ENCODE peak calls at places on chromosomes 7 and 10, in seven cellular contexts. X is lung, F is uterus, R is psoas muscle, J is heart right ventricle, S is vagina, P is left ventricle myocardium inferior. C is an unnamed sample.

GRCh38 chr7:116571552-116571951 is 46.7 kb downstream of the CAV1 start:
- DNase-seq in X (no peak), F (no peak), R (no peak), J (no peak), S (no peak), P (no peak), C (no peak)

GRCh38 chr7:96023376-96023775 is 251.0 kb downstream of the DYNC1I1 start:
- DNase-seq in X (no peak), F (no peak), R (no peak), J (no peak), S (no peak), P (no peak), C (no peak)

GRCh38 chr10:130409931-130410330 is 273.7 kb downstream of the GLRX3 start:
- DNase-seq in X (no peak), F (no peak), R (no peak), J (no peak), S (peak; percentile 42), P (no peak), C (no peak)

GRCh38 chr10:78215645-78216044 is 182.0 kb downstream of the RPS24 start:
- DNase-seq in X (no peak), F (peak; percentile 95), R (peak; percentile 83), J (peak; percentile 88), S (peak; percentile 91), P (peak; percentile 83), C (no peak)

GRCh38 chr7:142334806-142335205 is 76.9 kb upstream of the PRSS58 start:
- DNase-seq in X (no peak), F (no peak), R (no peak), J (no peak), S (no peak), P (no peak), C (no peak)

GRCh38 chr10:130847170-130847569 is 464.4 kb downstream of the TCERG1L start:
- DNase-seq in X (no peak), F (no peak), R (no peak), J (no peak), S (no peak), P (no peak), C (no peak)

GRCh38 chr7:5541087-5541992 is 117.7 kb upstream of the TNRC18 start:
- DNase-seq in X (no peak), F (no peak), R (peak; percentile 87), J (no peak), S (no peak), P (no peak), C (no peak)

GRCh38 chr10:94123253-94123995 is 129.7 kb downstream of the PLCE1 start:
- DNase-seq in X (no peak), F (no peak), R (no peak), J (no peak), S (peak; percentile 44), P (no peak), C (no peak)

GRCh38 chr10:133442191-133442966 is 11.4 kb upstream of the SCART1 start:
- DNase-seq in X (peak; percentile 26), F (no peak), R (no peak), J (no peak), S (no peak), P (no peak), C (no peak)

GRCh38 chr10:119786117-119786769 is 60.4 kb downstream of the INPP5F start:
- DNase-seq in X (no peak), F (no peak), R (no peak), J (no peak), S (no peak), P (no peak), C (no peak)

GRCh38 chr7:130388671-130389070 is 8.4 kb downstream of the CPA1 start:
- DNase-seq in X (no peak), F (no peak), R (no peak), J (no peak), S (no peak), P (no peak), C (no peak)

DNA sequence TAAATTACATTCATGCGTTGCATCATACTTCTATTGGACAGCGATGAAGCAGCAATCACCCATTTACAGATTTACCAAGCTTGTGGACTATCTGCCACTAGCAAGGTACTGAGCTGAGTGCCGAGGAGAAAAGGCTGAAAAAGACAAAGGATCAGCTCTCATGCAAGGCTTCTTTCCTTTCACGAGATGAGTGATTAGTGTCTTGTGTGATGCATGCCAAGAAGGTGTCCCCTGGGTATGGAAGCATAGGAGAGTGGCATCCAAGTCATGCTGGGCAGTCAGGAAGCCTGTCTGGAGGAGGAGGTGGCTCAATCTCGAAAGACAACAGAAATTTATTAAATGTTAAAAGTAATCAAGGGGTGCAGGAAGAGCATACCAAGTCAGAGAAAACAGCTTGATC is 40.9 kb downstream of the ACSM6 start:
- DNase-seq in X (no peak), F (no peak), R (no peak), J (no peak), S (no peak), P (no peak), C (no peak)
- H3K27ac ChIP-seq in X (no peak overlapping the region), F (no peak overlapping the region), R (no peak overlapping the region), J (no peak overlapping the region), S (no peak overlapping the region), P (no peak overlapping the region), C (no peak overlapping the region)

DNA sequence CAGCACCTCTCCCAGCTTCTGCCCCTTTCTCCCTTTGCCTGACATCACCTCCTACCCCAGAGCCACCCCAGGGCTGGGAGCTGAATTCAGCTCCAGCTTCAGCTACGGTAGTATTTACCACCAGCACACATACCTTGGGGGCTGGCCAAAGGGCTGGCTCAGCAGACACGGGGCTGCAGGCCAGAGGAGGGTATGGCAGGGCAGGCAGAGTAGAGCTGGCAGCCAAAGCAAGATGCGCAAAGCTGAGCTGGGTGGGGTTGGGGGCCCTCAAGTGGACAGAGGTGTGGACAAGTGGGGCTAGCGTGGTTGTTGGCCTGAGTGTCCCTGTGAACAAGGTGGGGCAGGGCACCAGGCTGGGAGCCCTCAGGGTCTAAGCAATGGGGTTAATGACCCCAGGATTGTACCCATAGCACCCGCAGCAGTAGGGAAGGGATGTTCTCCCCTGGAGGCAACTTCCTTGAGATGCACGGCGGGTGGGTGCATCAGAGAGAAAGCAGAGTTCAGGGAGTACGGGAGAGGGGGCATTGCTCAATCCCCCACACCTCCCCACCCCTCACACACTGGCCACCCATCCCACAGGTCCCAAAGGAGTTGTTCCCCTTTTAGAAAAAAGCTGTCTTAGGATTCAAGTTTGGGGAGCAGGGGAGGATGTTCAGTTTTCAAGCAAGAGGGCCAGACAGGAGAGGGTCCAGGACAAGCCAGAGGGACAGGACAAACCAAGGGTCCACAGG is 8.0 kb downstream of the VSIR start:
- DNase-seq in X (no peak), F (peak; percentile 48), R (peak; percentile 76), J (peak; percentile 71), S (no peak), P (peak; percentile 81), C (no peak)
- H3K4me1 ChIP-seq in X (peaks cover 56% of the 10 kb centered on the region), F (peaks cover 23% of the 10 kb centered on the region), R (peaks cover 80% of the 10 kb centered on the region), J (peaks cover 100% of the 10 kb centered on the region), S (peaks cover 100% of the 10 kb centered on the region), P (peaks cover 100% of the 10 kb centered on the region), C (no peaks in the 10 kb centered on the region)

DNA sequence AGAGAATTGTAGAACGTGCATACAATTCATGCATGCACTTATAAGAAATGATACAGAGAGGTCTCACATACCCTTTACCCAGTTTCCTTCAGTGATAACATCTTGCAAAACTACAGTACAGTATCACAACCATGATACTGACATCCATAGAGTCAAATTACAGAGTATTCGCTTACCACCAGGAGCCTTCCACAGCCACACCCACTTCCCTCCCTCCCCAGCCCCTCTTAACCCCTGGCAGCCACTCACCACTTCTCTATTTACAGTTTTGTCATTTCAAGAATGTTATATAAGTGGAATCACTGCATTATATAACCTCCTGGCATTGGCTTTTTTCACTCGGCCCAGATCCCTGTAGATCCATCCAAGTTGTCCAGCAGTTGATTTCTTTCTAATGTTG is 143.8 kb downstream of the ZNF248 start:
- DNase-seq in X (no peak), F (no peak), R (no peak), J (no peak), S (no peak), P (no peak), C (no peak)
- H3K27ac ChIP-seq in X (no peak overlapping the region), F (no peak overlapping the region), R (no peak overlapping the region), J (no peak overlapping the region), S (no peak overlapping the region), P (peak overlapping the region; percentile 33), C (no peak overlapping the region)

DNA sequence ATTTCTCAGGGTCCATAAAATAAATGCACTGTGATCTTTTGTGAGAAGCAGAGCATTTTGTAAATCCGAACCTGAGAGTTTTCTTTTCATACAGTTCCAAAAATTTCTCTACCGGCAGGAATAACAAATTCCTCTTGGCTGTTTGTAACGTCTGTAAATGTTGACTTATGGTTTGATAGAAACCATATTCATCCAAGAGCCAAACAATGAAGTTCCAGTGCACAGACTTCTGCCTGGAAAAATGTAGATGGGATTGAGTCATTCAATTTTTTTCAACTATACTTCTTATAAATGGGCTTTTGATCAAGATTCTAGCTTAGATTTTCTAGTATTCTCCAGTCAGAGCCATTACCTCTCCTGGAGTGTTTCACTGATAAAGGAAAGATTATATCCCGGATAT is 530.6 kb downstream of the TFEC start:
- DNase-seq in X (no peak), F (no peak), R (no peak), J (no peak), S (no peak), P (no peak), C (no peak)
- H3K4me1 ChIP-seq in X (no peaks in the 10 kb centered on the region), F (no peaks in the 10 kb centered on the region), R (no peaks in the 10 kb centered on the region), J (no peaks in the 10 kb centered on the region), S (no peaks in the 10 kb centered on the region), P (no peaks in the 10 kb centered on the region), C (no peaks in the 10 kb centered on the region)

GRCh38 chr7:127254163-127254684 is 1.5 kb upstream of the GRM8 start:
- DNase-seq in X (no peak), F (no peak), R (no peak), J (no peak), S (no peak), P (no peak), C (no peak)

GRCh38 chr7:127251458-127252379 is 1.0 kb downstream of the GRM8 start:
- DNase-seq in X (no peak), F (no peak), R (peak; percentile 55), J (no peak), S (no peak), P (no peak), C (peak; percentile 64)

GRCh38 chr7:127252380-127252718 is 392 bp downstream of the GRM8 start:
- DNase-seq in X (no peak), F (no peak), R (no peak), J (no peak), S (no peak), P (no peak), C (no peak)

GRCh38 chr7:127253289-127254162 is 785 bp upstream of the GRM8 start:
- DNase-seq in X (peak; percentile 61), F (no peak), R (peak; percentile 73), J (peak; percentile 50), S (no peak), P (peak; percentile 60), C (peak; percentile 70)

DNA sequence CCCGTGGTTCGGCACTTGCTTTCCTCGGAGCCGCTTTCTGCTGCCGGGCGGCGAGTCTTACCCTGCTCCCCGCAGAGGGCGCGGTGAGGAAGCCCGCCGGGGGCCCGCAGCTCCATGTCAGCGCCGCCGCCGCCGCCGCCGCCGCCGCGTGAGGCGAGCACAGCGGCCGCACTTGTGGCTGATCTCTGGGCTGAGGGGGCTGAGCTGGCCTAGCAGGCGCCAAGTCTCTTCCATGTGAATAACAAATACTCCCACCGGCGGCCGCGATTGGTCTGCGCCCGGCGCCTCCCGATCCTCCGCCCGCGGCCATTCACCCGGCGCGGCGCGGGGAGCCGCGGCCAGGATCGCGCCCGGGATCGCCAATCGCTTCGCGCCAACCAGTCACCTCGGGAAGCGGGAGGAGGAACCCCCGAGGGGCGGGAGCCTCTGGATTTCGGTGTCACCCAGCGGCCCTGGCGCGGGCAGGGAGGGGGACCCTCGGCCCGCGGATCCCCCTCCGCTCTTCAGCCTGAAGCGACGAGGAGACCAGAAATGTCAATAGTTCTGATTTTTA is at the start of gene GRM8:
- DNase-seq in X (no peak), F (peak; percentile 46), R (peak; percentile 60), J (peak; percentile 12), S (no peak), P (peak; percentile 27), C (peak; percentile 69)
- H3K27ac ChIP-seq in X (no peak within 1 kb of the TSS), F (peak within 1 kb of the TSS; percentile 13), R (no peak within 1 kb of the TSS), J (no peak within 1 kb of the TSS), S (no peak within 1 kb of the TSS), P (no peak within 1 kb of the TSS), C (no peak within 1 kb of the TSS)

C was measured in right lobe of liver.